ENCODE peak calls at places on chromosomes 4 and X, in seven cellular contexts. H is DMS153; O is activated T-helper 1 cell treated with anti-CD3 and anti-CD28 coated beads, Interleukin-2, amount 50 U/mL, for 16 hours; K is activated CD8-positive, alpha-beta memory T cell treated with anti-CD3 and anti-CD28 coated beads, Interleukin-2, amount 50 U/mL, for 4 hours; I is lower lobe of right lung; W is colonic mucosa; X is HTR-8/SVneo. Y is an unnamed sample.

GRCh38 chr4:128285085-128286023 is 2.3 kb downstream of the PGRMC2 start:
- DNase-seq in K (no peak), X (no peak), H (no peak), O (no peak), I (no peak), W (peak; percentile 29), Y (no peak)

GRCh38 chrX:56232221-56233082 is at the start of gene KLF8:
- DNase-seq in H (no peak), O (no peak), K (peak; percentile 22), X (no peak), W (peak; percentile 71), I (peak; percentile 69), Y (no peak)

GRCh38 chr4:26936284-26937065 is 75.8 kb downstream of the STIM2 start:
- DNase-seq in H (no peak), K (no peak), X (no peak), I (peak; percentile 32), W (no peak), O (no peak), Y (no peak)

GRCh38 chr4:99323761-99324160 is 2.6 kb upstream of the ADH1B start:
- DNase-seq in O (no peak), X (no peak), H (no peak), I (no peak), W (no peak), K (no peak), Y (no peak)

GRCh38 chr4:183905593-183906485 is 732 bp downstream of the STOX2 start:
- DNase-seq in X (peak; percentile 54), W (peak; percentile 22), K (no peak), O (no peak), H (peak; percentile 7), I (peak; percentile 56), Y (no peak)

GRCh38 chrX:9378980-9379696 is 85.7 kb upstream of the TBL1X start:
- DNase-seq in I (no peak), X (no peak), H (no peak), K (no peak), W (peak; percentile 27), O (no peak), Y (no peak)

GRCh38 chr4:68416591-68416990 is 30.7 kb upstream of the TMPRSS11E start:
- DNase-seq in K (no peak), O (no peak), X (no peak), I (no peak), H (no peak), W (no peak), Y (no peak)

GRCh38 chr4:126065016-126065415 is 750.3 kb downstream of the FAT4 start:
- DNase-seq in K (no peak), W (no peak), O (no peak), X (no peak), I (no peak), H (no peak), Y (no peak)

GRCh38 chr4:73661646-73662119 is 41.4 kb upstream of the RASSF6 start:
- DNase-seq in O (no peak), I (no peak), H (no peak), X (peak; percentile 14), K (no peak), W (no peak), Y (no peak)

GRCh38 chr4:32858971-32859370 is 2138.8 kb downstream of the PCDH7 start:
- DNase-seq in W (no peak), K (no peak), O (no peak), I (no peak), X (peak; percentile 19), H (no peak), Y (peak; percentile 38)

GRCh38 chrX:154918060-154918483 is 31.9 kb downstream of the F8A1 start:
- DNase-seq in K (no peak), I (no peak), O (peak; percentile 0), X (peak; percentile 43), W (peak; percentile 48), H (peak; percentile 69), Y (peak; percentile 75)

GRCh38 chrX:153763989-153764755 is at the start of gene PLXNB3:
- DNase-seq in I (peak; percentile 86), O (peak; percentile 68), K (peak; percentile 82), X (peak; percentile 77), W (peak; percentile 87), H (peak; percentile 75), Y (no peak)

GRCh38 chr4:147709999-147710398 is 21.9 kb upstream of the ARHGAP10 start:
- DNase-seq in X (peak; percentile 26), K (no peak), H (no peak), O (no peak), W (no peak), I (no peak), Y (no peak)

GRCh38 chrX:19990225-19990518 is 689 bp downstream of the BCLAF3 start:
- DNase-seq in W (peak; percentile 27), K (no peak), H (no peak), O (no peak), I (no peak), X (peak; percentile 13), Y (no peak)

GRCh38 chr4:2939383-2940243 is 23.6 kb downstream of the NOP14 start:
- DNase-seq in H (no peak), K (no peak), X (no peak), O (no peak), W (no peak), I (no peak), Y (no peak)

GRCh38 chr4:26052663-26053534 is 138.9 kb downstream of the SMIM20 start:
- DNase-seq in K (no peak), I (no peak), O (no peak), W (no peak), H (no peak), X (no peak), Y (no peak)

GRCh38 chr4:69843932-69844331 is 16.0 kb downstream of the SULT1E1 start:
- DNase-seq in W (no peak), K (no peak), I (no peak), O (no peak), X (no peak), H (no peak), Y (no peak)

Y was measured in HFF-Myc.